ENCODE peak calls at places on chromosomes 6 and 20, in four cellular contexts. One of them, this sample, is unnamed.

GRCh38 chr20:23233341-23233740 is 117.2 kb upstream of the NXT1 start:
- DNase-seq in HepG2: no peak
- DNase-seq in HCT116: no peak
- DNase-seq in K562: no peak
- DNase-seq in this sample: no peak

GRCh38 chr6:2197984-2198383 is 47.4 kb downstream of the GMDS start:
- DNase-seq in HepG2: no peak
- DNase-seq in HCT116: no peak
- DNase-seq in K562: no peak
- DNase-seq in this sample: no peak

GRCh38 chr6:22149081-22149480 is 147.8 kb downstream of the PRL start:
- DNase-seq in HepG2: no peak
- DNase-seq in HCT116: no peak
- DNase-seq in K562: no peak
- DNase-seq in this sample: no peak

GRCh38 chr6:35733633-35734032 is 3.2 kb upstream of the ARMC12 start:
- DNase-seq in HepG2: no peak
- DNase-seq in HCT116: no peak
- DNase-seq in K562: no peak
- DNase-seq in this sample: no peak

GRCh38 chr6:90406142-90406794 is 109.6 kb upstream of the BACH2 start:
- DNase-seq in HepG2: peak
- DNase-seq in HCT116: peak
- DNase-seq in K562: peak
- DNase-seq in this sample: no peak

GRCh38 chr6:162099685-162100084 is 627.9 kb downstream of the PRKN start:
- DNase-seq in HepG2: peak
- DNase-seq in HCT116: peak
- DNase-seq in K562: no peak
- DNase-seq in this sample: no peak

GRCh38 chr6:47034421-47034820 is 7.7 kb downstream of the ADGRF1 start:
- DNase-seq in HepG2: no peak
- DNase-seq in HCT116: no peak
- DNase-seq in K562: no peak
- DNase-seq in this sample: no peak

GRCh38 chr6:14026831-14027539 is 90.6 kb upstream of the CD83 start:
- DNase-seq in HepG2: no peak
- DNase-seq in HCT116: no peak
- DNase-seq in K562: no peak
- DNase-seq in this sample: no peak

GRCh38 chr6:55130806-55131324 is 43.5 kb upstream of the HCRTR2 start:
- DNase-seq in HepG2: no peak
- DNase-seq in HCT116: no peak
- DNase-seq in K562: no peak
- DNase-seq in this sample: no peak

GRCh38 chr6:96862560-96862959 is 25.3 kb upstream of the GPR63 start:
- DNase-seq in HepG2: no peak
- DNase-seq in HCT116: no peak
- DNase-seq in K562: no peak
- DNase-seq in this sample: no peak

GRCh38 chr6:128919831-128920230 is 36.9 kb downstream of the LAMA2 start:
- DNase-seq in HepG2: no peak
- DNase-seq in HCT116: no peak
- DNase-seq in K562: no peak
- DNase-seq in this sample: no peak

GRCh38 chr20:40010483-40010882 is 678.6 kb downstream of the MAFB start:
- DNase-seq in HepG2: no peak
- DNase-seq in HCT116: no peak
- DNase-seq in K562: no peak
- DNase-seq in this sample: no peak

GRCh38 chr20:63843778-63844177 is 12.7 kb upstream of the ZBTB46 start:
- DNase-seq in HepG2: no peak
- DNase-seq in HCT116: no peak
- DNase-seq in K562: no peak
- DNase-seq in this sample: no peak

GRCh38 chr20:43748274-43748673 is 21.5 kb upstream of the GTSF1L start:
- DNase-seq in HepG2: no peak
- DNase-seq in HCT116: no peak
- DNase-seq in K562: no peak
- DNase-seq in this sample: no peak

GRCh38 chr20:16296933-16297332 is 276.3 kb downstream of the KIF16B start:
- DNase-seq in HepG2: no peak
- DNase-seq in HCT116: no peak
- DNase-seq in K562: no peak
- DNase-seq in this sample: no peak

GRCh38 chr6:116556065-116556464 is 2.5 kb downstream of the CALHM4 start:
- DNase-seq in HepG2: no peak
- DNase-seq in HCT116: no peak
- DNase-seq in K562: no peak
- DNase-seq in this sample: no peak

GRCh38 chr6:148898360-148899005 is 151.7 kb downstream of the UST start:
- DNase-seq in HepG2: no peak
- DNase-seq in HCT116: no peak
- DNase-seq in K562: no peak
- DNase-seq in this sample: no peak

GRCh38 chr20:46894579-46894958 is at the start of gene EYA2:
- DNase-seq in HepG2: no peak
- DNase-seq in HCT116: no peak
- DNase-seq in K562: no peak
- DNase-seq in this sample: no peak

GRCh38 chr6:142822882-142823578 is 121.9 kb downstream of the HIVEP2 start:
- DNase-seq in HepG2: no peak
- DNase-seq in HCT116: no peak
- DNase-seq in K562: peak
- DNase-seq in this sample: no peak

GRCh38 chr20:10848810-10849370 is 175.1 kb upstream of the JAG1 start:
- DNase-seq in HepG2: peak
- DNase-seq in HCT116: peak
- DNase-seq in K562: no peak
- DNase-seq in this sample: peak

GRCh38 chr6:154754152-154754551 is 20.9 kb downstream of the SCAF8 start:
- DNase-seq in HepG2: no peak
- DNase-seq in HCT116: no peak
- DNase-seq in K562: no peak
- DNase-seq in this sample: no peak

GRCh38 chr6:133503330-133503729 is 262.2 kb downstream of the EYA4 start:
- DNase-seq in HepG2: no peak
- DNase-seq in HCT116: no peak
- DNase-seq in K562: no peak
- DNase-seq in this sample: no peak

GRCh38 chr6:84645000-84645399 is 119.4 kb downstream of the TBX18 start:
- DNase-seq in HepG2: no peak
- DNase-seq in HCT116: no peak
- DNase-seq in K562: no peak
- DNase-seq in this sample: no peak

GRCh38 chr6:148200302-148200701 is 142.3 kb upstream of the SASH1 start:
- DNase-seq in HepG2: no peak
- DNase-seq in HCT116: no peak
- DNase-seq in K562: no peak
- DNase-seq in this sample: no peak

GRCh38 chr6:41375598-41376151 is 40.3 kb downstream of the NCR2 start:
- DNase-seq in HepG2: no peak
- DNase-seq in HCT116: no peak
- DNase-seq in K562: no peak
- DNase-seq in this sample: no peak

GRCh38 chr6:24910331-24910849 is 25.4 kb downstream of the RIPOR2 start:
- DNase-seq in HepG2: no peak
- DNase-seq in HCT116: no peak
- DNase-seq in K562: no peak
- DNase-seq in this sample: no peak

GRCh38 chr6:26401389-26401986 is 587 bp upstream of the BTN3A1 start:
- DNase-seq in HepG2: no peak
- DNase-seq in HCT116: no peak
- DNase-seq in K562: no peak
- DNase-seq in this sample: no peak

GRCh38 chr20:3353646-3354045 is 53.8 kb downstream of the DNAAF9 start:
- DNase-seq in HepG2: no peak
- DNase-seq in HCT116: no peak
- DNase-seq in K562: no peak
- DNase-seq in this sample: no peak

GRCh38 chr6:89655122-89655521 is 16.6 kb upstream of the LYRM2 start:
- DNase-seq in HepG2: no peak
- DNase-seq in HCT116: no peak
- DNase-seq in K562: no peak
- DNase-seq in this sample: no peak

GRCh38 chr20:35237486-35237885 is 11.0 kb downstream of the MMP24 start:
- DNase-seq in HepG2: no peak
- DNase-seq in HCT116: no peak
- DNase-seq in K562: no peak
- DNase-seq in this sample: no peak

GRCh38 chr6:159062564-159062945 is 17.8 kb upstream of the TAGAP start:
- DNase-seq in HepG2: no peak
- DNase-seq in HCT116: no peak
- DNase-seq in K562: no peak
- DNase-seq in this sample: no peak
- H3K4me3 ChIP-seq in HepG2: no peak
- H3K4me3 ChIP-seq in HCT116: no peak
- H3K4me3 ChIP-seq in K562: no peak
- H3K4me3 ChIP-seq in this sample: no peak

GRCh38 chr20:52154575-52154974 is 37.0 kb downstream of the ZFP64 start:
- DNase-seq in HepG2: no peak
- DNase-seq in HCT116: no peak
- DNase-seq in K562: no peak
- DNase-seq in this sample: no peak

GRCh38 chr20:52152921-52153320 is 38.7 kb downstream of the ZFP64 start:
- DNase-seq in HepG2: no peak
- DNase-seq in HCT116: no peak
- DNase-seq in K562: no peak
- DNase-seq in this sample: no peak

GRCh38 chr20:52145587-52145986 is 46.0 kb downstream of the ZFP64 start:
- DNase-seq in HepG2: no peak
- DNase-seq in HCT116: no peak
- DNase-seq in K562: no peak
- DNase-seq in this sample: no peak

GRCh38 chr20:52152416-52152815 is 39.2 kb downstream of the ZFP64 start:
- DNase-seq in HepG2: no peak
- DNase-seq in HCT116: no peak
- DNase-seq in K562: no peak
- DNase-seq in this sample: no peak

GRCh38 chr20:52150440-52151258 is 40.9 kb downstream of the ZFP64 start:
- DNase-seq in HepG2: peak
- DNase-seq in HCT116: peak
- DNase-seq in K562: peak
- DNase-seq in this sample: peak
- TF ChIP-seq TCF7L2 in HepG2: no peak
- TF ChIP-seq TCF7L2 in HCT116: no peak
- TF ChIP-seq TCF7L2 in K562: no peak
- TF ChIP-seq TCF7L2 in this sample: no peak

DNA sequence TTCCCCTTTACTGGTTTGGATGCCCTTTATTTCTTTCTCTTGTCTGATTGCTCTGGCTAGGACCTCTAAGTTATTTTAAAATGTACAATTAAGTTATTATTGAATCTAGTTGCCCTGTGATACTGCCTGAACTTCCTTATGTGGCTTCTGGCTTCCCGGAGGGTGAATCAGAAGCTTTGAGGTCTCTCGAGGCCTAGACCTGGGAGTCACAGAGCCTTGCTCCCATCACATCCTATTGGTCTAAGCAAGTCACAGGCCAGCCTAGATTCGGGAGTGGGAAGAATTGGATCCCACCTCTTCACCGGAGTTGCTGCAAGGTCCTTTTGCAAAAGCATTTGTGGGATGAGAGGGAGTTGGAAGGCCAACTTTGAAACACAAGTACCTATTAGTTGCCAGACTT is 15.2 kb downstream of the BCAS4 start:
- DNase-seq in HepG2: no peak
- DNase-seq in HCT116: no peak
- DNase-seq in K562: no peak
- DNase-seq in this sample: no peak
- H3K4me3 ChIP-seq in HepG2: no peak
- H3K4me3 ChIP-seq in HCT116: no peak
- H3K4me3 ChIP-seq in K562: no peak
- H3K4me3 ChIP-seq in this sample: no peak

DNA sequence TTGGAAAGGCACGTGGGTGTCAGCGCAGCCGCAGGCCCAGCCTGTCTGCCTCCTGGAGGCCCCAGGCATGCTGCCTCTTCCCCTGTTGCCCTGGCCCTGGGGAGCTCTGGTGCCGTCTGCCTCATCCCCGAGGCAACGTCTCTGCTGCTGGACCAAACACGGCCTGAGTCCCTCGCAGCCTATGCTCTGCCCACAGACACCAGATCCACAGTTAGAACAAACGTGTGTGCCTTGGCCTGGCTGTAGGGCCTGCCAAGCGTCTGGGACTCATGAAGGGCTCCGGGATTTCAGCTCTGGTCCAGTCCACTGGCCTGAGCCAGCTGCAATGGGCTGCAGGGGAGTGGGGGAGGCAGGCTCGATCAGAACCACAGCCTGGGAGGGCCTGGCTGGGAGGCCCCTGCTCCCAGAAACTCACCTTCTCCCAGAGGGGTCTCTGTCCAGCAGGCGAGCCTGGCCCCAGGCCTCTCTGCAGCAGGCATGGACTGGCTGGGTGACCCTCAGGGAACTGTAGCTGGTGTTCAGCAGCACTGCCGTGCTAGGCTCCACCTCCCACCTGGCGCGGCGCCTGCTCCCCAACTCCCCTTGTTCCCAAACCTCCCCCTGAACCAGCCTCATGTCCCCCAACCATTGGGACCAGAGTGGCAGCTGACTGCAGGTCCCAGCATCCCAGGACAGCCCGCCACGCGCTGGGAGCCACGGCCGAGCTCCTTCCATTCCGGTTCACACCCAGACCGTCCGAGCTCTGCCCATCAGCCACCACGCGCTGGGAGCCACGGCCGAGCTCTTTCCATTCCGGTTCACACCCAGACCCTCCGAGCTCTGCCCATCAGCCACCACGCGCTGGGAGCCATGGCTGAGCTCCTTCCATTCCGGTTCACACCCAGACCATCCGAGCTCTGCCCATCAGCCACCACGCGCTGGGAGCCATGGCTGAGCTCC is 197.0 kb downstream of the DLL1 start:
- DNase-seq in HepG2: no peak
- DNase-seq in HCT116: no peak
- DNase-seq in K562: no peak
- DNase-seq in this sample: no peak
- TF ChIP-seq TCF7L2 in HepG2: no peak
- TF ChIP-seq TCF7L2 in HCT116: no peak
- TF ChIP-seq TCF7L2 in K562: no peak
- TF ChIP-seq TCF7L2 in this sample: no peak